ENCODE peak calls at places on chromosomes 11 and 22, in four cellular contexts. X, G, I and Z are unnamed samples.
A peak's percentile ranks its signal among the peaks of the same experiment; 100 is the strongest.

GRCh38 chr11:125086633-125087296 is 23.7 kb downstream of the SLC37A2 start:
- DNase-seq in I (no peak), G (no peak), X (no peak), Z (no peak)

GRCh38 chr11:75867778-75868374 is 52.9 kb downstream of the UVRAG start:
- DNase-seq in I (no peak), X (peak; percentile 60), G (no peak), Z (no peak)

GRCh38 chr11:127474735-127475134 is 474.2 kb upstream of the KIRREL3 start:
- DNase-seq in I (no peak), X (no peak), G (no peak), Z (no peak)

GRCh38 chr22:37079668-37080171 is 28.2 kb downstream of the KCTD17 start:
- DNase-seq in X (no peak), G (no peak), I (peak; percentile 48), Z (no peak)

GRCh38 chr22:50711446-50712340 is 26.3 kb upstream of the ACR start:
- DNase-seq in I (no peak), X (no peak), G (peak; percentile 53), Z (no peak)

GRCh38 chr11:133343951-133344350 is 188.3 kb downstream of the OPCML start:
- DNase-seq in X (peak; percentile 67), G (no peak), I (no peak), Z (no peak)

GRCh38 chr11:80136991-80137390 is 696.2 kb upstream of the TENM4 start:
- DNase-seq in G (no peak), X (no peak), I (no peak), Z (no peak)

GRCh38 chr11:9527481-9528140 is 45.9 kb upstream of the WEE1 start:
- DNase-seq in G (no peak), X (peak; percentile 68), I (no peak), Z (no peak)

GRCh38 chr11:8728566-8728965 is 46.0 kb downstream of the RPL27A start:
- DNase-seq in I (no peak), X (no peak), G (no peak), Z (no peak)

GRCh38 chr11:133253570-133253969 is 278.7 kb downstream of the OPCML start:
- DNase-seq in X (no peak), I (no peak), G (no peak), Z (no peak)

GRCh38 chr11:66311965-66312548 is 4.8 kb downstream of the CD248 start:
- DNase-seq in I (peak; percentile 95), G (peak; percentile 94), X (peak; percentile 92), Z (peak; percentile 68)
- TF ChIP-seq CTCF in I (peak; percentile 89), G (peak; percentile 90), X (peak; percentile 97), Z (peak; percentile 75)

GRCh38 chr11:62242021-62242420 is at the start of gene SCGB1D2:
- DNase-seq in G (peak; percentile 81), I (no peak), X (peak; percentile 74), Z (no peak)

GRCh38 chr11:62241095-62241494 is 944 bp upstream of the SCGB1D2 start:
- DNase-seq in X (no peak), I (no peak), G (no peak), Z (no peak)

DNA sequence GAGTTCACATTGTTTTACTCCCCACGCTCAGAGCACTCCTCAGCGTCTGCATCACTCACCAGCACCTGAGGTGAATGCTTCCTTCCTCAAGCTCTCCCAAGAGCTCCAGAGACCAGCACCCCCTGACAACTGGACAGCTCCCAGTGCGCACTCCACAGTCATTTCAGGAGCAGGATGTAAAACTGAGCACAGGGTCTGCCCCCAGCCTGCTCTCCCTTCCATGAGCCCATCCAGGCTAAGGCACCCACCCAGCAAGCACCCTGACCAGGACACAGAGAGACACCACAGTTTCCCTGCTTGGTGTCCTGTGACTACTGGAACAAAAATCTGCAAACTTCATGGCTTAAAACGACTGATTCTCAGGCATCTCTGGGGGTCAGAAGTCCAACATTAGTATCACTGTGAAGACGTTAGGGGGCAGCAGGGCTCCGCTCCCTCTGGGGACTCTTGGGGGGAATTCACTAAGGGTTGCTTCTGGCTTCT is 3.3 kb downstream of the SCGB1D2 start:
- DNase-seq in I (no peak), G (no peak), X (peak; percentile 34), Z (peak; percentile 69)
- TF ChIP-seq CTCF in I (no peak), G (no peak), X (peak; percentile 16), Z (peak; percentile 54)

GRCh38 chr11:68775951-68776388 is 24.6 kb upstream of the TESMIN start:
- DNase-seq in G (no peak), X (no peak), I (no peak), Z (no peak)
- TF ChIP-seq CTCF in G (no peak), X (no peak), I (no peak), Z (no peak)

GRCh38 chr11:65378928-65379638 is 3.4 kb downstream of the SLC25A45 start:
- DNase-seq in X (no peak), I (no peak), G (no peak), Z (no peak)

GRCh38 chr11:65377777-65378176 is 4.7 kb downstream of the SLC25A45 start:
- DNase-seq in I (no peak), X (no peak), G (no peak), Z (no peak)

GRCh38 chr11:65379698-65380459 is 2.6 kb downstream of the SLC25A45 start:
- DNase-seq in G (no peak), I (no peak), X (no peak), Z (no peak)

GRCh38 chr11:65377036-65377435 is 5.4 kb downstream of the SLC25A45 start:
- DNase-seq in G (no peak), I (no peak), X (no peak), Z (no peak)

GRCh38 chr11:65378208-65378927 is 4.1 kb downstream of the SLC25A45 start:
- DNase-seq in X (no peak), I (peak; percentile 52), G (no peak), Z (no peak)
- TF ChIP-seq CTCF in X (no peak), I (no peak), G (no peak), Z (no peak)

GRCh38 chr11:93160156-93160555 is 37.6 kb downstream of the SLC36A4 start:
- DNase-seq in I (no peak), G (no peak), X (no peak), Z (no peak)

GRCh38 chr11:93166194-93166593 is 31.6 kb downstream of the SLC36A4 start:
- DNase-seq in X (no peak), I (no peak), G (no peak), Z (no peak)

GRCh38 chr11:93155738-93156137 is 42.1 kb downstream of the SLC36A4 start:
- DNase-seq in I (no peak), G (no peak), X (no peak), Z (no peak)

DNA sequence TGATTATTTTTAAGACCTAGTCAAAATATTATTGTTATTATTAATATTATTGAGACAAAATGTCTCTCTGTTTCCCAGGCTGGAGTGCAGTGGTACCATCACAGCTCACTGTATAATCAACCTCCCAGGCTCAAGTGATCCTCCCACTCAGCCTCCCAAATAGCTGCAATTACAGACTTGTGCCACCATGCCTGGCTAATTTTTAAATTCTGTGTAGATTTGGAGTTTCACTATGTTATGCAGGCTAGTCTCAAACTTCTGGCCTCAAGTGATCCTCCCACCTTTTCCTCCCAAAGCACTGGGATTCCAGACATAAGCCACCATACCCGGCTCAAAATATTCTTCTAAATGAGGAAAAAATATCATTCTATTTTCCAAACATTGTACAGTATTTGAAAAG is 37.0 kb downstream of the SLC36A4 start:
- DNase-seq in X (no peak), G (no peak), I (no peak), Z (no peak)
- TF ChIP-seq CTCF in X (no peak), G (no peak), I (no peak), Z (no peak)